ENCODE peak calls at places on chromosomes 3 and 15, in eight cellular contexts. C, V, W, G, N, M, B and A are unnamed samples.

GRCh38 chr3:10352146-10352911 is 31.4 kb upstream of the SEC13 start:
- DNase-seq in C (no peak), V (peak; percentile 31), W (no peak), G (no peak), N (no peak), M (no peak), B (no peak), A (no peak)

GRCh38 chr15:41024141-41024540 is 70.9 kb downstream of the CHAC1 start:
- DNase-seq in C (no peak), V (no peak), W (no peak), G (no peak), N (peak; percentile 42), M (no peak), B (no peak), A (no peak)

GRCh38 chr3:12709334-12709733 is 45.4 kb upstream of the RAF1 start:
- DNase-seq in C (no peak), V (no peak), W (no peak), G (no peak), N (no peak), M (no peak), B (no peak), A (no peak)

GRCh38 chr15:58547628-58548307 is 116.0 kb downstream of the LIPC start:
- DNase-seq in C (no peak), V (no peak), W (no peak), G (no peak), N (no peak), M (no peak), B (no peak), A (no peak)

GRCh38 chr15:98826658-98827057 is 178.3 kb downstream of the IGF1R start:
- DNase-seq in C (no peak), V (no peak), W (no peak), G (no peak), N (no peak), M (no peak), B (no peak), A (no peak)

GRCh38 chr15:29244544-29244943 is 25.1 kb downstream of the NSMCE3 start:
- DNase-seq in C (no peak), V (no peak), W (no peak), G (no peak), N (no peak), M (no peak), B (no peak), A (no peak)

GRCh38 chr15:85688703-85689102 is 106.0 kb downstream of the KLHL25 start:
- DNase-seq in C (no peak), V (no peak), W (no peak), G (no peak), N (no peak), M (no peak), B (no peak), A (no peak)

GRCh38 chr3:50428007-50428633 is 68.8 kb upstream of the TMEM115 start:
- DNase-seq in C (no peak), V (no peak), W (no peak), G (no peak), N (no peak), M (no peak), B (no peak), A (no peak)

GRCh38 chr15:64776402-64776786 is 1.0 kb upstream of the RBPMS2 start:
- DNase-seq in C (peak; percentile 31), V (no peak), W (no peak), G (no peak), N (no peak), M (no peak), B (no peak), A (no peak)

GRCh38 chr3:29430558-29430971 is 149.7 kb downstream of the RBMS3 start:
- DNase-seq in C (no peak), V (peak; percentile 27), W (no peak), G (no peak), N (peak; percentile 42), M (no peak), B (no peak), A (no peak)